ENCODE peak calls at places on chromosome 9, in six cellular contexts. E is SW 1271, Q is adipocyte, Z is NCI-H2029 treated with DMSO at 0.1 percent for 48 hours, B is psoas muscle, X is AG09319. P is an unnamed sample.

GRCh38 chr9:129108805-129109370 is 1.7 kb downstream of the CRAT start:
- DNase-seq in Q (no peak), X (no peak), B (peak), E (no peak), Z (no peak), P (no peak)

GRCh38 chr9:135907006-135907434 is 326 bp downstream of the CAMSAP1 start:
- DNase-seq in B (peak), Q (no peak), E (no peak), Z (no peak), X (no peak), P (peak)

GRCh38 chr9:109256381-109256780 is 64.5 kb downstream of the EPB41L4B start:
- DNase-seq in B (no peak), X (no peak), E (no peak), Z (no peak), Q (no peak), P (peak)

GRCh38 chr9:15299374-15299939 is 7.6 kb downstream of the TTC39B start:
- DNase-seq in X (no peak), B (no peak), Z (no peak), E (no peak), Q (no peak), P (no peak)

GRCh38 chr9:131773911-131774379 is 34.1 kb upstream of the RAPGEF1 start:
- DNase-seq in Z (no peak), E (no peak), X (no peak), Q (peak), B (no peak), P (peak)

GRCh38 chr9:94916956-94917355 is 190.5 kb downstream of the AOPEP start:
- DNase-seq in Z (peak), Q (no peak), E (no peak), B (no peak), X (no peak), P (no peak)

GRCh38 chr9:75001719-75002421 is 26.2 kb downstream of the CARNMT1 start:
- DNase-seq in X (peak), Q (peak), B (no peak), Z (peak), E (peak), P (peak)

GRCh38 chr9:135081731-135082130 is 5.7 kb upstream of the OLFM1 start:
- DNase-seq in B (no peak), E (no peak), Q (no peak), Z (no peak), X (no peak), P (no peak)

GRCh38 chr9:8874482-8874881 is 1074.9 kb upstream of the DMAC1 start:
- DNase-seq in Z (no peak), Q (no peak), E (no peak), B (no peak), X (no peak), P (no peak)

GRCh38 chr9:27828908-27829307 is 255.6 kb upstream of the C9orf72 start:
- DNase-seq in Z (no peak), X (no peak), E (no peak), Q (no peak), B (no peak), P (no peak)

GRCh38 chr9:73780916-73781315 is 629.3 kb downstream of the ANXA1 start:
- DNase-seq in B (no peak), X (peak), Z (no peak), E (peak), Q (peak), P (peak)

GRCh38 chr9:123420560-123421210 is 64.7 kb downstream of the CRB2 start:
- DNase-seq in B (no peak), Q (no peak), X (no peak), Z (no peak), E (no peak), P (no peak)

GRCh38 chr9:72982161-72982799 is 29.4 kb upstream of the ALDH1A1 start:
- DNase-seq in X (no peak), Z (no peak), B (no peak), E (no peak), Q (peak), P (peak)

GRCh38 chr9:133640580-133641395 is 4.6 kb downstream of the DBH start:
- DNase-seq in E (no peak), Z (no peak), Q (no peak), B (no peak), X (no peak), P (no peak)

GRCh38 chr9:136729144-136729543 is 13.6 kb downstream of the LCN10 start:
- DNase-seq in X (no peak), Q (no peak), E (no peak), B (peak), Z (no peak), P (peak)

GRCh38 chr9:93828331-93829097 is 126.6 kb downstream of the BARX1 start:
- DNase-seq in E (no peak), Z (no peak), Q (no peak), B (no peak), X (no peak), P (no peak)

GRCh38 chr9:121222524-121223171 is 21.0 kb upstream of the RAB14 start:
- DNase-seq in Z (peak), B (no peak), E (no peak), Q (peak), X (no peak), P (peak)

GRCh38 chr9:90331826-90332575 is 310.6 kb downstream of the DIRAS2 start:
- DNase-seq in Z (no peak), B (no peak), Q (peak), X (no peak), E (no peak), P (peak)

GRCh38 chr9:71465392-71465791 is 302.9 kb downstream of the CEMIP2 start:
- DNase-seq in Q (no peak), B (no peak), X (no peak), E (no peak), Z (no peak), P (no peak)

GRCh38 chr9:73264636-73265035 is 113.0 kb downstream of the ANXA1 start:
- DNase-seq in Z (no peak), E (no peak), Q (no peak), B (no peak), X (no peak), P (no peak)

GRCh38 chr9:15372385-15373200 is 50.1 kb upstream of the SNAPC3 start:
- DNase-seq in X (no peak), Z (no peak), B (no peak), E (no peak), Q (no peak), P (no peak)

GRCh38 chr9:121776739-121777637 is 125.6 kb downstream of the DAB2IP start:
- DNase-seq in B (no peak), Q (no peak), X (no peak), E (no peak), Z (no peak), P (no peak)

GRCh38 chr9:137449931-137450537 is 8.9 kb upstream of the ENTPD8 start:
- DNase-seq in Z (no peak), X (no peak), Q (no peak), E (no peak), B (no peak), P (no peak)

GRCh38 chr9:133584167-133584558 is 25.0 kb downstream of the FAM163B start:
- DNase-seq in B (no peak), E (no peak), X (no peak), Z (no peak), Q (no peak), P (no peak)

GRCh38 chr9:117616436-117616835 is 87.8 kb upstream of the TLR4 start:
- DNase-seq in E (no peak), X (no peak), Q (no peak), Z (peak), B (no peak), P (no peak)

GRCh38 chr9:7172445-7173115 is 414.8 kb downstream of the KDM4C start:
- DNase-seq in B (no peak), X (no peak), E (no peak), Q (peak), Z (no peak), P (peak)

GRCh38 chr9:35520404-35520790 is 30.5 kb downstream of the RUSC2 start:
- DNase-seq in Z (no peak), B (no peak), E (no peak), X (no peak), Q (no peak), P (peak)

GRCh38 chr9:107513464-107514092 is 24.0 kb upstream of the KLF4 start:
- DNase-seq in E (no peak), B (no peak), X (no peak), Q (no peak), Z (peak), P (no peak)

GRCh38 chr9:132878695-132879064 is at the start of gene SPACA9:
- DNase-seq in B (peak), Q (peak), Z (no peak), E (no peak), X (no peak), P (peak)

GRCh38 chr9:5611321-5612186 is 17.4 kb upstream of the RIC1 start:
- DNase-seq in E (no peak), Q (peak), Z (no peak), X (no peak), B (no peak), P (peak)

GRCh38 chr9:83937861-83938455 is 16.7 kb upstream of the KIF27 start:
- DNase-seq in E (peak), B (no peak), Q (peak), Z (peak), X (no peak), P (peak)

GRCh38 chr9:129826344-129826743 is 2.4 kb upstream of the TOR1A start:
- DNase-seq in Q (no peak), E (no peak), Z (no peak), X (no peak), B (no peak), P (no peak)

GRCh38 chr9:72271617-72272478 is 93.2 kb downstream of the ZFAND5 start:
- DNase-seq in Z (peak), X (no peak), B (no peak), Q (peak), E (peak), P (peak)

GRCh38 chr9:75083188-75083976 is 4.6 kb downstream of the NMRK1 start:
- DNase-seq in Q (no peak), B (no peak), X (no peak), Z (peak), E (no peak), P (no peak)

GRCh38 chr9:111099199-111100005 is 61.1 kb upstream of the LPAR1 start:
- DNase-seq in Q (no peak), E (no peak), X (no peak), Z (no peak), B (no peak), P (peak)

GRCh38 chr9:88319936-88320747 is 68.1 kb upstream of the SPIN1 start:
- DNase-seq in E (no peak), X (no peak), Z (no peak), B (no peak), Q (no peak), P (peak)

GRCh38 chr9:128072144-128073021 is 4.4 kb downstream of the SLC25A25 start:
- DNase-seq in Q (peak), X (peak), B (peak), Z (peak), E (no peak), P (peak)

GRCh38 chr9:3205421-3206095 is 320.2 kb downstream of the RFX3 start:
- DNase-seq in Z (no peak), Q (no peak), E (no peak), X (no peak), B (no peak), P (peak)